ENCODE peak calls at places on chromosomes 4 and X, in seven cellular contexts. V is CD8-positive, alpha-beta T cell; B is AG09309; K is mucosa of descending colon; J is fibroblast of mammary gland; Y is MM.1S; W is brain microvascular endothelial cell. D is an unnamed sample.

GRCh38 chrX:31279359-31279758 is 207.5 kb upstream of the FTHL17 start:
- DNase-seq in Y (no peak), V (no peak), J (peak), B (no peak), W (peak), K (no peak), D (no peak)

GRCh38 chr4:16591867-16592266 is 306.6 kb downstream of the LDB2 start:
- DNase-seq in W (no peak), J (peak), Y (no peak), K (no peak), V (no peak), B (no peak), D (no peak)

GRCh38 chrX:147850875-147851274 is 60.8 kb upstream of the FMR1 start:
- DNase-seq in K (no peak), Y (no peak), B (no peak), W (no peak), J (no peak), V (no peak), D (no peak)

GRCh38 chr4:151541438-151542071 is 132.6 kb downstream of the FHIP1A start:
- DNase-seq in J (peak), K (no peak), B (peak), Y (no peak), W (peak), V (no peak), D (no peak)

GRCh38 chr4:152309418-152309817 is 226.5 kb downstream of the FBXW7 start:
- DNase-seq in Y (no peak), W (no peak), V (no peak), B (no peak), K (no peak), J (no peak), D (no peak)

GRCh38 chr4:6771229-6771671 is 11.3 kb upstream of the KIAA0232 start:
- DNase-seq in W (no peak), Y (no peak), J (peak), V (no peak), K (no peak), B (no peak), D (no peak)

GRCh38 chrX:68686684-68687045 is 39.2 kb downstream of the STARD8 start:
- DNase-seq in B (no peak), Y (no peak), W (no peak), V (no peak), K (no peak), J (peak), D (no peak)

GRCh38 chr4:104524591-104524990 is 29.9 kb upstream of the CXXC4 start:
- DNase-seq in Y (no peak), B (no peak), J (peak), K (no peak), V (no peak), W (peak), D (no peak)

GRCh38 chrX:38558681-38559080 is 2.7 kb upstream of the TSPAN7 start:
- DNase-seq in V (no peak), K (no peak), J (peak), Y (no peak), W (no peak), B (no peak), D (no peak)

GRCh38 chrX:45850775-45851433 is 650.2 kb upstream of the DIPK2B start:
- DNase-seq in K (peak), B (no peak), J (peak), Y (peak), V (no peak), W (peak), D (no peak)

GRCh38 chrX:70289168-70289792 is 447 bp downstream of the PDZD11 start:
- DNase-seq in B (no peak), W (peak), Y (no peak), V (no peak), J (peak), K (no peak), D (no peak)

GRCh38 chrX:12292996-12293765 is 154.9 kb downstream of the FRMPD4 start:
- DNase-seq in B (no peak), W (peak), J (peak), Y (no peak), K (no peak), V (no peak), D (no peak)

GRCh38 chr4:46404961-46405360 is 15.0 kb upstream of the GABRA2 start:
- DNase-seq in K (peak), J (no peak), W (no peak), V (no peak), B (no peak), Y (peak), D (no peak)

GRCh38 chr4:143443728-143444127 is 69.8 kb upstream of the SMARCA5 start:
- DNase-seq in W (no peak), V (no peak), B (no peak), Y (no peak), K (no peak), J (no peak), D (no peak)

GRCh38 chr4:20868108-20868507 is 167.8 kb downstream of the PACRGL start:
- DNase-seq in Y (no peak), V (no peak), J (no peak), K (no peak), W (no peak), B (no peak), D (no peak)

GRCh38 chr4:39227906-39228305 is 45.6 kb downstream of the WDR19 start:
- DNase-seq in K (no peak), W (peak), V (no peak), J (no peak), Y (no peak), B (no peak), D (no peak)

GRCh38 chr4:176380352-176381157 is 60.8 kb downstream of the SPCS3 start:
- DNase-seq in W (no peak), V (no peak), B (no peak), J (no peak), Y (no peak), K (no peak), D (no peak)

GRCh38 chr4:176377705-176378302 is 58.0 kb downstream of the SPCS3 start:
- DNase-seq in B (no peak), J (peak), V (no peak), K (no peak), Y (peak), W (no peak), D (no peak)

GRCh38 chr4:176385601-176386000 is 65.8 kb downstream of the SPCS3 start:
- DNase-seq in B (no peak), W (no peak), Y (no peak), V (no peak), K (no peak), J (no peak), D (no peak)

GRCh38 chr4:176387571-176387970 is 67.8 kb downstream of the SPCS3 start:
- DNase-seq in B (no peak), K (no peak), W (no peak), V (no peak), J (peak), Y (no peak), D (no peak)

GRCh38 chr4:176383273-176384077 is 63.7 kb downstream of the SPCS3 start:
- DNase-seq in K (no peak), V (no peak), B (no peak), Y (no peak), W (peak), J (peak), D (no peak)
- H3K4me3 ChIP-seq in K (no peak), V (no peak), B (no peak), Y (no peak), W (no peak), J (no peak), D (no peak)

DNA sequence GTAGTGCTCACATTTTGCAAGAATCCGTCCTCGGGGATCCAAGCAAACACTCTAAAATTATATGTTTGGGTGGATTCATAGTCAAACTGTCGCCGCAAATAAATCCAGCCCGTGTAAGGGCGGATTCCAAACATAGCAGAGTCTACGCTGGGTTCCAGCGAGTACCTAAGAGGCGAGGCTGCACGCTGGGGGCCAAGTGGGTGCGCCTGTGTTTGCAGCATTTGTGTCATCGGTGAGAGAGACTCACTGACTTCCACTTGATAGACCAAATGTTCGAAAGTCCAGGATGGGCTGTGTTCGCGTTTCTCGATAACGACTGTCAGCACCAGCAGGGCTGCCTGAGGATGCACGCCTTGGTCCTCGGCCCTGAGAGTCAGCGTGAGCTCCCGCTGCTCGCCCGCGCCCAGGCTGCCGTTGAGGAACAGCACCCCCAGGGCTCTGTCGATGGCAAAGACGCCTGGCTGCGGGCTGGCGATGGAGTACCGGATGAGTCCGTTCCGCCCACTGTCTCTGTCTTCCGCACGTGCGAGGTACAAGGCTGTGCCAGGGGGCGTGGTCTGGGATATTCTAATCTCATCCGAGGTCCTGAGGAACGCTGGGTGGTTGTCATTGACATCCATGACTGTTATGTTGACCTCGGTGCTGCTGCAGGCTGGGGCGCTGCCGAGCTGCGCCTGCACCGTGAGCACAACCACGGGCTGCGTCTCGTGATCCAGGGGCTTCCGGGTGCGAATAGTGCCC is 158.7 kb downstream of the DCHS2 start:
- DNase-seq in Y (peak), W (peak), J (peak), V (peak), K (no peak), B (no peak), D (no peak)
- TF ChIP-seq CTCF in Y (peak), W (no peak), J (no peak), V (no peak), K (no peak), B (no peak), D (peak)

GRCh38 chr4:183172881-183173280 is 73.8 kb downstream of the WWC2 start:
- DNase-seq in Y (no peak), B (no peak), W (no peak), V (no peak), J (no peak), K (no peak), D (no peak)
- H3K4me3 ChIP-seq in Y (no peak), B (no peak), W (no peak), V (no peak), J (no peak), K (no peak), D (no peak)

DNA sequence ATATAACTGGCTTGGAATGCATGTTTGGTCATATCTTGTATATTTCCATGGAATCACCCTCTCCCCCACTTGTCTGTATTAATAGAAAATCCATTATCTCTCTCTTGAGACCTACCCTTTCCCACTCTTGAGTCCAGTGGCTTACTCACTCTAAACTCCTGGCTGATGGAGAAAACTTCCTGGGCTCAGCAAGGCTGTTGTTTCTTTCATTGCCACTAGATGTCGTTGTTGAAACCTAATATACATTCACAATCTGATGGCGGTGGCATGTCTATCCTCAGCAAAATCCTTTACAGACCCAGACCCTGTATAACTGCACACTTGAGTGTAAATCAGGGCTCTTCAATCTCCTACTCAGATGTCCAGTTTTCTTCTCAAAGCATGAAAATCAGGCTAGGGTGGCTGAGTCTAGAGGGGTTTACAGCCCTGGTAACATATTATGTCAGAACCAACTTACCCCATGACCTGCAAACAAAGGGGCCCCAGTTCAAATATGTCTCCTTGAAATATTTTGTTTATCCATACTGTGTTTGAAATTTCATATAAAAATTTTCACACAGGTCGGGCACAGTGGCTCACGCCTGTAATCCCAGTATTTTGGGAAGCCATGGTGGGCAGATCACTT is 70.0 kb upstream of the FAM241A start:
- DNase-seq in Y (peak), K (no peak), B (no peak), J (peak), W (peak), V (no peak), D (no peak)
- TF ChIP-seq CTCF in Y (peak), K (peak), B (peak), J (peak), W (peak), V (peak), D (peak)

GRCh38 chrX:15315509-15315908 is at the start of gene ASB11:
- DNase-seq in W (no peak), K (no peak), Y (no peak), J (no peak), B (no peak), V (no peak), D (no peak)

GRCh38 chrX:15314472-15314871 is 968 bp downstream of the ASB11 start:
- DNase-seq in B (no peak), V (no peak), J (no peak), W (no peak), K (no peak), Y (no peak), D (no peak)

GRCh38 chrX:15311119-15311518 is 4.3 kb downstream of the ASB11 start:
- DNase-seq in Y (no peak), J (no peak), W (no peak), K (no peak), B (no peak), V (no peak), D (no peak)

GRCh38 chrX:15310117-15310516 is 5.3 kb downstream of the ASB11 start:
- DNase-seq in B (no peak), W (no peak), V (no peak), J (peak), K (no peak), Y (no peak), D (no peak)
- H3K4me3 ChIP-seq in B (no peak), W (no peak), V (no peak), J (no peak), K (no peak), Y (no peak), D (no peak)

DNA sequence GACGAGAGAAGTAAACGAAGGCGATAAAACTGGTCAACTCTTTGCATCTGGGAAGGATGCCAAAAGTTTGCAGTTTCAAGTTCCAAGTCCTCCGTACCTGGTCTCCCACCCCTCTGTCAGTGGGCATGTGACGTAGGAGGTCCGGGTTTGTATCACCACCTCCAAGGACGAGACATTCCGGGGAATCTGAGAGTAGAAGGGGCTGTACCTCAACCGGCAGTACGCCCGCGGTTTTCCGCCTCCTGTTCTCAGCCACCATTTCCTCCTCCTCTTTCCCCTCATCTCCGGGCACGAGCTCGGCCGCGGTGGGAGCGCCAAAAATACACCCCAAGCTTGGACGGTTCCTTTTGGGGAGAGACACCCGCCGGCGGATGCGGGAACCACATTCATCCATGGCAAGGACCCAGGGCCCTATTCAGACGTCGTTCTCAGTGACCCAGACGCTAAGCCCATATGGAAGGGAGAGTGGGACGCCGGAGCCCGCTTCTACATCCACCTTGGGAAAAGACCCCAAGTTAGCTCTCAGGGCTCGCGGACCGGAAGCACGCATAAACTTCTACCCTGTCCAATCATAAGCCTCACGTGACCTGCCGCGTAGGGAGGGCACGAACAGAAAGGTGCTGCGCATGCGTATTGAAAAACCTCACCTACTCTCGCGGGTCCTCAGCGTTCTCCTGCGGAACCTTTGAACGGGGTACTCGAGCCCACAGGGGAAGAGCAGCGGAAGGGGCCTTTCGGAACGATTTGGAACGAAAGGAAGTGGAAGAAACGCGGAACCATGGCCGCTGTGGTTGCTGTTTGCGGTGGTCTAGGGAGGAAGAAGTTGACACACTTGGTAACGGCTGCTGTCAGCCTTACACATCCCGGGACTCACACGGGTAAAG is at the start of the genes HELQ and MRPS18C:
- DNase-seq in V (peak), J (peak), K (peak), B (peak), Y (peak), W (peak), D (peak)
- TF ChIP-seq CTCF in V (no peak), J (peak), K (no peak), B (peak), Y (peak), W (peak), D (no peak)